ENCODE peak calls at places on chromosomes 13 and 19, in six cellular contexts. Q is fibroblast of mammary gland, P is foreskin fibroblast, O is tibial artery, V is retinal pigment epithelial cell, F is A549. A is an unnamed sample.

GRCh38 chr13:45434556-45435371 is 16.6 kb upstream of the SLC25A30 start:
- DNase-seq in Q (no peak), P (no peak), O (no peak), V (no peak), F (no peak), A (no peak)

GRCh38 chr13:25300861-25301346 is 521 bp upstream of the NUP58 start:
- DNase-seq in Q (peak; percentile 34), P (peak; percentile 9), O (no peak), V (no peak), F (no peak), A (peak; percentile 51)

GRCh38 chr13:96707146-96707545 is 287.1 kb downstream of the OXGR1 start:
- DNase-seq in Q (no peak), P (no peak), O (no peak), V (no peak), F (no peak), A (no peak)

GRCh38 chr13:27953671-27954405 is 15.3 kb downstream of the CDX2 start:
- DNase-seq in Q (peak; percentile 57), P (peak; percentile 65), O (peak; percentile 49), V (peak; percentile 11), F (peak; percentile 82), A (peak; percentile 79)

GRCh38 chr13:30725331-30726085 is 9.8 kb upstream of the ALOX5AP start:
- DNase-seq in Q (peak; percentile 63), P (no peak), O (no peak), V (no peak), F (no peak), A (no peak)

GRCh38 chr19:43534811-43535761 is 2.1 kb downstream of the ZNF575 start:
- DNase-seq in Q (peak; percentile 60), P (no peak), O (peak; percentile 61), V (no peak), F (peak; percentile 59), A (peak; percentile 79)

GRCh38 chr19:16457195-16457953 is 14.4 kb downstream of the EPS15L1 start:
- DNase-seq in Q (peak; percentile 53), P (no peak), O (peak; percentile 32), V (no peak), F (no peak), A (peak; percentile 14)

GRCh38 chr19:54478677-54479266 is 5.7 kb upstream of the CDC42EP5 start:
- DNase-seq in Q (peak; percentile 60), P (no peak), O (no peak), V (no peak), F (peak; percentile 73), A (peak; percentile 80)

GRCh38 chr19:14502334-14503092 is 6.6 kb upstream of the GIPC1 start:
- DNase-seq in Q (no peak), P (no peak), O (no peak), V (no peak), F (peak; percentile 55), A (no peak)

GRCh38 chr13:26497991-26498423 is 59.5 kb upstream of the WASF3 start:
- DNase-seq in Q (peak; percentile 95), P (peak; percentile 70), O (no peak), V (no peak), F (no peak), A (no peak)

GRCh38 chr13:41633776-41634175 is 176.4 kb downstream of the RGCC start:
- DNase-seq in Q (no peak), P (no peak), O (no peak), V (no peak), F (no peak), A (no peak)

GRCh38 chr19:1084024-1084868 is 10.9 kb downstream of the POLR2E start:
- DNase-seq in Q (no peak), P (no peak), O (peak; percentile 17), V (no peak), F (no peak), A (no peak)

GRCh38 chr13:31310356-31310755 is 110.6 kb downstream of the B3GLCT start:
- DNase-seq in Q (no peak), P (no peak), O (no peak), V (no peak), F (no peak), A (no peak)

GRCh38 chr19:55676384-55676783 is 1.4 kb downstream of the EPN1 start:
- DNase-seq in Q (peak; percentile 37), P (peak; percentile 21), O (no peak), V (no peak), F (no peak), A (no peak)

GRCh38 chr13:56317839-56318238 is 822.9 kb upstream of the PRR20A start:
- DNase-seq in Q (no peak), P (no peak), O (no peak), V (no peak), F (no peak), A (no peak)

GRCh38 chr13:31675521-31675953 is 63.8 kb upstream of the RXFP2 start:
- DNase-seq in Q (peak; percentile 60), P (peak; percentile 56), O (no peak), V (no peak), F (no peak), A (peak; percentile 76)

GRCh38 chr13:109331898-109332297 is 454.5 kb downstream of the IRS2 start:
- DNase-seq in Q (peak; percentile 88), P (peak; percentile 87), O (no peak), V (no peak), F (no peak), A (peak; percentile 81)

GRCh38 chr13:33441015-33441414 is 155.5 kb upstream of the STARD13 start:
- DNase-seq in Q (peak; percentile 48), P (peak; percentile 17), O (no peak), V (no peak), F (peak; percentile 37), A (peak; percentile 42)

GRCh38 chr13:95099541-95099940 is 201.7 kb downstream of the ABCC4 start:
- DNase-seq in Q (peak; percentile 87), P (peak; percentile 70), O (no peak), V (no peak), F (peak; percentile 93), A (peak; percentile 50)

GRCh38 chr13:111792956-111793355 is 274.0 kb upstream of the SOX1 start:
- DNase-seq in Q (no peak), P (no peak), O (no peak), V (no peak), F (no peak), A (no peak)

GRCh38 chr13:29547135-29547534 is 48.4 kb downstream of the SLC7A1 start:
- DNase-seq in Q (no peak), P (no peak), O (no peak), V (no peak), F (no peak), A (no peak)

GRCh38 chr13:100646030-100646673 is 28.4 kb downstream of the TMTC4 start:
- DNase-seq in Q (peak; percentile 45), P (peak; percentile 33), O (no peak), V (no peak), F (peak; percentile 33), A (peak; percentile 27)

GRCh38 chr19:13729859-13730258 is 34.5 kb upstream of the MRI1 start:
- DNase-seq in Q (peak; percentile 25), P (no peak), O (no peak), V (no peak), F (peak; percentile 55), A (no peak)

GRCh38 chr13:77503398-77503797 is 32.1 kb upstream of the SCEL start:
- DNase-seq in Q (no peak), P (no peak), O (no peak), V (no peak), F (no peak), A (no peak)

GRCh38 chr13:66402071-66402470 is 828.1 kb downstream of the PCDH9 start:
- DNase-seq in Q (peak; percentile 31), P (no peak), O (no peak), V (peak; percentile 13), F (peak; percentile 10), A (no peak)

GRCh38 chr13:50589651-50590054 is 253.8 kb downstream of the DLEU7 start:
- DNase-seq in Q (peak; percentile 95), P (peak; percentile 77), O (no peak), V (peak; percentile 56), F (peak; percentile 9), A (peak; percentile 79)

GRCh38 chr19:1068111-1069001 is 1.4 kb downstream of the ARHGAP45 start:
- DNase-seq in Q (no peak), P (no peak), O (peak; percentile 47), V (no peak), F (no peak), A (no peak)

GRCh38 chr19:4760285-4760650 is 31.3 kb upstream of the FEM1A start:
- DNase-seq in Q (no peak), P (no peak), O (no peak), V (no peak), F (no peak), A (no peak)
- H3K4me3 ChIP-seq in Q (no peak overlapping the region), P (peak overlapping the region; percentile 24), O (no peak overlapping the region), V (peak overlapping the region; percentile 45), F (peak overlapping the region; percentile 44), A (peak overlapping the region; percentile 18)

DNA sequence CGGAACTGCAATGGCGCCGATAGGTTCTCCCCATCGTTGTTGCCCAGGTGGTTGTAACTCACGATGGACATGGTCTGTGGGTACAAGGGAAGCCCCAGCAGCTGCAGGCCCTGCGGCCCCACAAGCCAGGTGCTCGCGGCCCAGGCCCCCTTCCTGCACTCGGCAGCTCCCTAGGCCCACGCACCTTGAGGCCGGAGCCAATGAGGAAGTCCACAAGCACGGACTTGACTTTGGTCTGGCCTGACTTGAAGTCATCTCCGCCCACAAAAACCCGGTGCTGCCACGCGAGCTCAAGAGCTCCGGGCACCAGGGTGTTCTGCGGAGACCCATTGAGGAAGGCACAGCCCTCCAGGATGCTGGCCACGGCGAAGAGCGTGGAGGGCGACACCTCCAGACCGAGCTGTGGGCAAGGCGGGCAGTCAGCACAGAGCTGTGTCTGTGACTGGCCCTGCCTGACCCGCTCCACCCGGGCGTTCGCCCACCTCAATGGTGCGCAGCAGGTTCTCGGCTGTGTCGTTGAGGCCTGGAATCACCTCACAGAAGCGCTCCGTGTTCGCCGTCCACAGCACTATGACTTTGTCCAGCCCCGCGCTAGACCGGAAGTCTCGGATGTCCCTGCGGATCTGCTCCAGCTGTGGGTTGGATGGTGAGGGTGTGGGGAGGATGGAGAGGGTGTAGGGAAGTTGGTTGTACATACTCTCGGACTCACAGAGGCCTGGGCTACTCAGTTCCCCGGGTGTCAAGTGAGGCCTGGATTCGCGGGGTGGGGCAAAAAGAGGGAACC is 1.9 kb downstream of the ISYNA1 start:
- DNase-seq in Q (no peak), P (no peak), O (no peak), V (no peak), F (no peak), A (no peak)
- H3K4me3 ChIP-seq in Q (no peak overlapping the region), P (no peak overlapping the region), O (peak overlapping the region; percentile 58), V (peak overlapping the region; percentile 67), F (no peak overlapping the region), A (no peak overlapping the region)

DNA sequence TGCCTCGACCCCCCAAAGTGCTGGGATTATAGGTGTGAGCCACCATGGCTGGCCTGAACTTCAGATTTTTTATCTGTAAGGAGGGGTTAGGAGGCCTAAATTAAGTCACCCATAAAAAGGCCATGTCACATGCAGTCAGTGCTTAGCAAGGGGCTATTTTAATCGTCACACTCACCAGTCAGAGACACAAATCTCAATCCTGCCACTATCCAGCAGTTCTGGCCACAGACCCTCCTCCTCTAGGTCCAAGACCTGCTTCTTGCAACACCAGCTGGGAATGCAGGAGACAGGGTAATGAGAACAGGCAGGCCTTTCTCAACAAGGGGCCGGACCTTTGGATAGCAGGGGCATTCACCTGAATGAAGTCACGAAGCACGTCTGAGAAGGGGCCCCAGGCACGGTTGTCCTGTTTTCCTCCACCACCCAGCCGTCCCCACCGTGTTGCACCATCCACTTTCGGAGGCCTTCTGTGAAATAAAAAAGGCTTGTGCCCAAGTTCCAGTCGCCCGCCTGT is 1.4 kb downstream of the FBXO27 start:
- DNase-seq in Q (no peak), P (no peak), O (no peak), V (no peak), F (no peak), A (no peak)
- H3K4me3 ChIP-seq in Q (no peak overlapping the region), P (peak overlapping the region; percentile 56), O (peak overlapping the region; percentile 56), V (peak overlapping the region; percentile 64), F (peak overlapping the region; percentile 53), A (peak overlapping the region; percentile 51)

DNA sequence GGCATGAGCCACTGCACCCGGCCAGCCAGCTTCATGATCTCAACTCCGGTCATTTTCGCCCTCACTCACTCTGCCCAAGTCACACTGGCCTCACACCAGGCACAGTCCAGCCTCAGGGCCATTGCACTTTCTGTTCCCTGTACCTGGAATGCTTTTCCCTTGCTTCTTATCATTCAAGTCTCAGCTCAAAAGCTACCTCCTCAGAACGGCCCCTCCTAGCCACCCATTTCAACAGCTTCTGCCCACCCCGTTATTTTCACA is 2.5 kb upstream of the TLE2 start:
- DNase-seq in Q (no peak), P (no peak), O (no peak), V (no peak), F (no peak), A (no peak)
- H3K4me3 ChIP-seq in Q (no peak overlapping the region), P (no peak overlapping the region), O (no peak overlapping the region), V (no peak overlapping the region), F (no peak overlapping the region), A (no peak overlapping the region)